ENCODE peak calls at places on chromosomes 5 and 9, in five cellular contexts. A is astrocyte of the spinal cord, B is suprapubic skin, Z is endothelial cell, I is pancreas. X is an unnamed sample.

GRCh38 chr5:125152461-125153189 is 406.2 kb upstream of the ZNF608 start:
- DNase-seq in B (no peak), A (no peak), I (no peak), Z (no peak), X (no peak)

GRCh38 chr9:89850633-89851325 is 246.0 kb downstream of the GADD45G start:
- DNase-seq in I (no peak), A (peak), Z (no peak), B (peak), X (no peak)

GRCh38 chr5:103744159-103744558 is 181.6 kb upstream of the NUDT12 start:
- DNase-seq in B (no peak), I (no peak), A (peak), Z (no peak), X (no peak)

GRCh38 chr5:976849-977751 is 31.5 kb upstream of the NKD2 start:
- DNase-seq in I (no peak), A (no peak), B (peak), Z (no peak), X (peak)

GRCh38 chr5:141373673-141374317 is at the start of gene PCDHGA6:
- DNase-seq in Z (no peak), A (peak), I (no peak), B (no peak), X (peak)

GRCh38 chr5:177416334-177416733 is 7.0 kb upstream of the F12 start:
- DNase-seq in I (no peak), Z (no peak), B (no peak), A (no peak), X (no peak)

GRCh38 chr5:173819521-173819920 is 68.6 kb upstream of the CPEB4 start:
- DNase-seq in B (no peak), I (no peak), A (no peak), Z (no peak), X (no peak)

GRCh38 chr9:109913461-109913810 is 133.4 kb downstream of the PALM2AKAP2 start:
- DNase-seq in A (no peak), Z (no peak), I (no peak), B (no peak), X (no peak)

GRCh38 chr9:37062331-37062730 is 28.3 kb upstream of the PAX5 start:
- DNase-seq in Z (no peak), B (no peak), A (no peak), I (no peak), X (no peak)

GRCh38 chr9:123105490-123105889 is 72.0 kb downstream of the GPR21 start:
- DNase-seq in B (no peak), A (no peak), Z (no peak), I (no peak), X (no peak)

GRCh38 chr5:173326501-173326960 is 1.7 kb downstream of the STC2 start:
- DNase-seq in B (no peak), I (no peak), A (peak), Z (no peak), X (no peak)

GRCh38 chr5:116571568-116572321 is 2.9 kb downstream of the SEMA6A start:
- DNase-seq in I (no peak), A (peak), Z (peak), B (no peak), X (no peak)

GRCh38 chr5:33241826-33242225 is 198.9 kb upstream of the TARS1 start:
- DNase-seq in I (no peak), A (no peak), Z (peak), B (no peak), X (no peak)

GRCh38 chr5:134571703-134572405 is 46.4 kb downstream of the JADE2 start:
- DNase-seq in Z (no peak), A (no peak), I (no peak), B (no peak), X (no peak)

GRCh38 chr5:86979801-86980510 is 287.7 kb upstream of the RASA1 start:
- DNase-seq in Z (no peak), A (peak), I (no peak), B (no peak), X (no peak)

GRCh38 chr5:92962752-92963151 is 618.3 kb downstream of the NR2F1-AS1 start:
- DNase-seq in A (no peak), B (no peak), Z (no peak), I (no peak), X (no peak)

GRCh38 chr9:98774746-98775145 is 21.6 kb downstream of the ANKS6 start:
- DNase-seq in Z (no peak), A (no peak), B (no peak), I (no peak), X (no peak)

GRCh38 chr5:72784129-72784528 is 32.3 kb upstream of the TNPO1 start:
- DNase-seq in B (no peak), Z (no peak), A (no peak), I (no peak), X (no peak)

GRCh38 chr9:97809666-97810344 is 43.2 kb upstream of the FOXE1 start:
- DNase-seq in I (no peak), Z (no peak), B (no peak), A (no peak), X (no peak)

DNA sequence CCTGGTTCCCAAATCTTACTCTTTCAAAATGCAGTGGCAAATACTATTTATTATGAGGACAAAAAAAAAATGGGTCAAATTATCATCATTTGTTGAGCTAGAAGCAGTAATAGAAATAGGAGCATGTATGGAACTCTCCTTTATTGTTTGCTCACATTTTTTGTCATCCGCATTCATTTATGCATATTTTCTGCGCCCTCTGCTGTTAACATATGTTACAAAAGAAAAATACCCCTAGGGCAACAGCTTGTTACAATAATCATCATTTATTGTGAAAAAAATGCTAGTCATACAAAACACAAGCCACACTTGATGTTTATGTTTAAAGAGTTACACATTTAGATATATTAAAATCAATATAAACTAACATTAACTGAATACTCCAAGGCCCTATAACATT is 328.2 kb downstream of the TUSC1 start:
- DNase-seq in Z (no peak), B (no peak), A (no peak), I (no peak), X (no peak)
- TF ChIP-seq CTCF in Z (no peak), B (no peak), A (no peak), I (no peak), X (no peak)

GRCh38 chr9:94623253-94623652 is 16.1 kb downstream of the FBP1 start:
- DNase-seq in Z (peak), I (peak), A (no peak), B (no peak), X (no peak)
- TF ChIP-seq CTCF in Z (peak), I (peak), A (peak), B (no peak), X (peak)

GRCh38 chr9:131605770-131606590 is 60.7 kb downstream of the PRRT1B start:
- DNase-seq in I (peak), A (no peak), Z (no peak), B (no peak), X (no peak)
- TF ChIP-seq CTCF in I (no peak), A (no peak), Z (no peak), B (no peak), X (no peak)

GRCh38 chr5:7856855-7857254 is 5.9 kb upstream of the CFAP90 start:
- DNase-seq in B (no peak), Z (peak), I (peak), A (peak), X (peak)
- TF ChIP-seq CTCF in B (peak), Z (peak), I (peak), A (peak), X (peak)

GRCh38 chr5:179240561-179240960 is 104.7 kb downstream of the ADAMTS2 start:
- DNase-seq in I (no peak), B (peak), A (no peak), Z (no peak), X (no peak)
- TF ChIP-seq CTCF in I (no peak), B (no peak), A (no peak), Z (no peak), X (no peak)

X was measured in osteocyte.